ENCODE peak calls at places on chromosomes 12 and 14, in four cellular contexts. Y, E, B and N are unnamed samples. For H3K4me1, the result is how much of the 10 kb centered on the place peaks cover.

GRCh38 chr12:48946206-48946605 is 11.1 kb downstream of the ARF3 start:
- DNase-seq in B (no peak), E (no peak), Y (no peak), N (no peak)

GRCh38 chr12:45648070-45648469 is 81.4 kb upstream of the ARID2 start:
- DNase-seq in B (no peak), E (no peak), Y (peak), N (peak)

GRCh38 chr12:16524378-16524777 is 81.6 kb downstream of the LMO3 start:
- DNase-seq in B (peak), Y (no peak), E (no peak), N (no peak)

GRCh38 chr14:34997762-34998161 is 15.0 kb downstream of the SRP54 start:
- DNase-seq in E (no peak), B (no peak), Y (peak), N (no peak)

GRCh38 chr12:43009307-43009706 is 419.8 kb upstream of the PRICKLE1 start:
- DNase-seq in B (no peak), E (no peak), Y (no peak), N (no peak)

GRCh38 chr12:72281145-72281544 is 9.0 kb downstream of the TRHDE start:
- DNase-seq in B (no peak), Y (no peak), E (no peak), N (no peak)

GRCh38 chr12:48952691-48953090 is 4.6 kb downstream of the ARF3 start:
- DNase-seq in Y (no peak), E (no peak), B (no peak), N (no peak)

GRCh38 chr12:21065845-21066244 is 65.1 kb upstream of the SLCO1B1 start:
- DNase-seq in E (no peak), Y (peak), B (no peak), N (no peak)

GRCh38 chr14:64654072-64654899 is 49.9 kb upstream of the PLEKHG3 start:
- DNase-seq in Y (no peak), B (peak), E (no peak), N (no peak)

GRCh38 chr14:44149597-44149996 is 357.5 kb downstream of the FSCB start:
- DNase-seq in Y (peak), E (no peak), B (peak), N (no peak)

GRCh38 chr14:104731925-104732294 is 7.9 kb downstream of the ADSS1 start:
- DNase-seq in E (no peak), Y (no peak), B (no peak), N (no peak)
- H3K4me1 ChIP-seq in E (under half), Y (under half), B (under half), N (under half)

GRCh38 chr12:82223421-82223820 is 134.8 kb downstream of the CCDC59 start:
- DNase-seq in Y (no peak), B (no peak), E (no peak), N (no peak)
- H3K4me1 ChIP-seq in Y (under half), B (under half), E (under half), N (under half)

DNA sequence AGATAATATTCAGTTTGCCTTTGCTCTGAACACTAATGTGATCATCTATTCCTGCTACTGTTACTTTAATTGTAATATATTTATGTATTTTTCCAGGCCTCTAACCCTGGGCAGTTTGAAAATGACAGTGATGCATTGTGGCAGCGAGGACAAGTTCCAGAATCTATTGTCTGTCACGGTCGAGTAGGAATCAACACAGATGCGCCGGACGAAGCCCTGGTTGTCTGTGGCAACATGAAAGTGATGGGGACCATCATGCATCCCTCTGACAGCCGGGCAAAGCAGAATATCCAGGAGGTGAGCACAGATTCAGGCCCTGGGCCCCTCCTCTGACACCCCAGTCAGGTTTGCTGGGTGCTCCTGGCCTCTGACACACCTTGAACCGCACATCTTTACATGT is 78.5 kb downstream of the MYRFL start:
- DNase-seq in Y (no peak), E (no peak), B (no peak), N (no peak)
- H3K4me1 ChIP-seq in Y (under half), E (under half), B (under half), N (under half)

DNA sequence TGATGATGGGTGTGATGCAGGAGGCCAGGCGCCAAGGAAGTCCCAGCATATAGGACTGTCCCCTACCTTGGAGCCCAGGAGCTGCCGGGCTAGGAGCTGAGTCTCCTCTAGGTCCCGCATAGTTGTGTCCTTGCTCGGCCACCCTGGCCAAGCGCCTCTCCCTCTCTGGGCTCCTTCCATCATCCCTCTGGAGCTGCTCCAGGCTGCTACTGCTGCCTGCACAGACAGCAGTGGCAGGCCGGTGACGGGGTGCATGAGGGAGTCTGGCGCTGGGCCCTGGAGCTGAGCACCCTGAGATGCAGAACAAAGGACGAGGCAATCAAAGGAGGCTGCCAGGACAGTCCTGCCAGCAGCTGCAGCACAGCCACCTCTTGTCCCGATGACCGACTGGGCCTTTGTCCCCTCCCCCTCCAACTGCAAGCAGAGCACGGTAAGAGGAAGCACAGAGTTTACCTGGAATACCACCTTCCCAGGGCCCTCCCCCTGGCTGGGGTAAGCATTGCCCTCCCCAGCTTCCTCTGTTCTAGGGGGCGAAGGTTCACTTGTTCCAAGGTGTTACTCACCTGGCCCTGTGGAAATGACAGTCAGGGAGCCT is 10.4 kb downstream of the DTX1 start:
- DNase-seq in Y (no peak), E (no peak), B (no peak), N (no peak)
- H3K4me1 ChIP-seq in Y (under half), E (under half), B (under half), N (under half)

GRCh38 chr12:122880155-122880605 is 15.7 kb downstream of the VPS37B start:
- DNase-seq in E (no peak), Y (peak), B (peak), N (no peak)
- H3K4me1 ChIP-seq in E (under half), Y (under half), B (under half), N (under half)

GRCh38 chr14:100063314-100063941 is 1.8 kb upstream of the EVL start:
- DNase-seq in B (no peak), E (no peak), Y (no peak), N (no peak)
- H3K4me1 ChIP-seq in B (under half), E (under half), Y (under half), N (under half)

GRCh38 chr12:6346942-6347341 is 5.1 kb upstream of the TNFRSF1A start:
- DNase-seq in E (no peak), B (no peak), Y (no peak), N (no peak)

GRCh38 chr12:6345319-6346071 is 3.6 kb upstream of the TNFRSF1A start:
- DNase-seq in Y (no peak), B (peak), E (no peak), N (peak)

GRCh38 chr12:6346235-6346832 is 4.5 kb upstream of the TNFRSF1A start:
- DNase-seq in B (no peak), E (no peak), Y (no peak), N (peak)

GRCh38 chr12:6351622-6352021 is 9.7 kb upstream of the TNFRSF1A start:
- DNase-seq in B (no peak), Y (no peak), E (no peak), N (no peak)

GRCh38 chr12:6347367-6348338 is 5.8 kb upstream of the TNFRSF1A start:
- DNase-seq in E (peak), B (no peak), Y (no peak), N (peak)
- H3K4me1 ChIP-seq in E (under half), B (under half), Y (under half), N (under half)

GRCh38 chr12:6961695-6962284 is 8.7 kb downstream of the PHB2 start:
- DNase-seq in Y (peak), B (peak), E (peak), N (peak)

GRCh38 chr12:6961278-6961694 is 9.2 kb downstream of the PHB2 start:
- DNase-seq in Y (peak), E (peak), B (peak), N (peak)

GRCh38 chr12:6958609-6959375 is 7.6 kb downstream of the PTPN6 start:
- DNase-seq in Y (no peak), E (no peak), B (no peak), N (peak)

GRCh38 chr12:6959376-6960290 is 8.5 kb downstream of the PTPN6 start:
- DNase-seq in Y (no peak), E (no peak), B (peak), N (no peak)

GRCh38 chr12:6960291-6961277 is 9.4 kb downstream of the PTPN6 start:
- DNase-seq in E (no peak), Y (peak), B (peak), N (no peak)
- H3K4me1 ChIP-seq in E (under half), Y (under half), B (under half), N (under half)

DNA sequence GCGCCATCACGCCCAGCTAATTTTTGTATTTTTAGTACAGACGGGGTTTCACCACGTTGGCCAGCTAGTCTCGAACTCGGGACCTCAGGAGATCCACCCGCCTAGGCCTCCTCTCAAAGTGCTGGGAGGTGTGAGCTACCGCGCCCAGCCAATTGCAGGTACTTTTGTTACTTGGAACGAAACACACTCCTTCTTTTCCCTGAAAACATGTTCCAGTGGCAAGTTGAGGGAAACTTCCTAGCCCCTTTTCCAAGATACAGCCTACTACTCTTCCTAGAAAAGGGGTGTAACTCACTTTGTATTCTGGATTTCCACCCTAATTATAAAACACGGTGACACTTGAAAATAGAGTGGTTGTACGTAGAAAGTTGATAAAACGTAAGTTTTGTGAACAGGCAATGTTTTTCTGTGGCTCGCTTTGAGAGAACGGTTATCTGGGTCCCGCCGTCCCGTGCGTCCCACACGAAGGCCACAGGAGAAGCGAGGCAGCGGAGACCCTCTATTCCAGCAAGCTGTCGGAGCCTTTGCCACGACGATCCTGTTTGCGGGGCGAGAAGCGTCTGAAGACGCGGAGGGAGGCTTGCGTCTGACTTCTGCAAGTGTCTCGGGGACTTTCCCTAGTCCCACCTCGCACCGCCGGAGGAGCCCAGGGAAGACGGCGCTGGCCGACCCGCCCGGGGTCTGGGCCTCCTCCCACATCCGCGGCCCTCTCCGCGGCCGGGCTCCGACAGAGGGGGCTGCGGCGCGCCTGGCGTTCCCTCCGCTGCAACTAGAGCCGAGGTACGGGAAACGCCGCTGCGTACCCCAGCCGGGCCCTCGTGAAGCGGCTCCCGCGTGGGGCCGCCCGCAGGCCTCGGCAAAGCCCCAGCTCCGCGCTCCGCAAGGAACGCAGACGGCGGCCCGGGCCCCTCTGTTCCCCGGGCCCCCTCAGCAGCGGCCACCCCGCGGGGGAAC is 745 bp downstream of the CDCA4 start:
- DNase-seq in E (no peak), B (peak), Y (peak), N (no peak)
- H3K4me1 ChIP-seq in E (under half), B (under half), Y (under half), N (under half)

GRCh38 chr14:60275932-60276331 is 26.9 kb downstream of the PPM1A start:
- DNase-seq in Y (no peak), E (no peak), B (peak), N (no peak)
- H3K4me1 ChIP-seq in Y (under half), E (under half), B (under half), N (under half)